ENCODE peak calls at places on chromosomes 16 and 17, in seven cellular contexts. O is mesendoderm, Q is IMR-90, A is H9, R is mesenchymal stem cell, I is H1, K is trophoblast cell. N is an unnamed sample.

GRCh38 chr16:49464093-49464492 is 90.5 kb downstream of the C16orf78 start:
- DNase-seq in O (no peak), Q (no peak), A (no peak), R (no peak), K (no peak), I (no peak), N (no peak)

GRCh38 chr16:23072769-23073549 is 76.3 kb downstream of the USP31 start:
- DNase-seq in Q (peak), I (no peak), R (peak), A (no peak), K (peak), O (no peak), N (no peak)

GRCh38 chr17:53687324-53687723 is 135.4 kb upstream of the KIF2B start:
- DNase-seq in A (peak), O (no peak), R (no peak), I (no peak), Q (no peak), K (no peak), N (no peak)

GRCh38 chr16:3035289-3035971 is 1.3 kb downstream of the BICDL2 start:
- DNase-seq in I (no peak), Q (no peak), O (no peak), R (no peak), A (no peak), K (no peak), N (no peak)

GRCh38 chr17:57869599-57870282 is 19.9 kb upstream of the MRPS23 start:
- DNase-seq in R (peak), K (no peak), Q (peak), O (no peak), A (peak), I (no peak), N (no peak)

GRCh38 chr16:27475561-27475960 is 73.6 kb downstream of the IL21R start:
- DNase-seq in K (no peak), A (no peak), O (no peak), I (no peak), Q (peak), R (peak), N (no peak)

GRCh38 chr17:7651097-7651958 is 602 bp downstream of the ATP1B2 start:
- DNase-seq in K (no peak), Q (no peak), A (peak), R (no peak), I (no peak), O (no peak), N (peak)

GRCh38 chr17:10803830-10804498 is at the start of gene TMEM238L:
- DNase-seq in O (no peak), K (no peak), R (no peak), I (no peak), Q (no peak), A (no peak), N (no peak)

GRCh38 chr17:72421128-72422092 is 300.6 kb downstream of the SOX9 start:
- DNase-seq in R (peak), I (no peak), K (peak), Q (peak), A (no peak), O (peak), N (no peak)

GRCh38 chr17:69423450-69423849 is 9.0 kb downstream of the MAP2K6 start:
- DNase-seq in R (no peak), K (no peak), I (no peak), O (no peak), Q (no peak), A (no peak), N (no peak)

GRCh38 chr16:77613115-77613514 is 109.2 kb upstream of the NUDT7 start:
- DNase-seq in A (no peak), Q (no peak), O (no peak), R (no peak), K (peak), I (no peak), N (no peak)

GRCh38 chr17:35763767-35764122 is 3.1 kb downstream of the C17orf50 start:
- DNase-seq in A (no peak), Q (no peak), K (no peak), I (no peak), O (no peak), R (no peak), N (no peak)

GRCh38 chr17:8223356-8224063 is 13.1 kb upstream of the AURKB start:
- DNase-seq in Q (peak), R (peak), I (no peak), K (peak), A (peak), O (peak), N (peak)

GRCh38 chr16:8853611-8854010 is 15.2 kb downstream of the CARHSP1 start:
- DNase-seq in O (no peak), A (no peak), I (no peak), Q (no peak), R (no peak), K (no peak), N (no peak)

GRCh38 chr16:24540575-24541240 is 1.3 kb downstream of the RBBP6 start:
- DNase-seq in O (peak), Q (peak), I (no peak), A (no peak), K (peak), R (peak), N (no peak)

GRCh38 chr16:20307240-20307671 is 20.1 kb downstream of the GP2 start:
- DNase-seq in K (no peak), I (no peak), O (no peak), R (no peak), A (no peak), Q (no peak), N (no peak)

GRCh38 chr16:69176033-69176780 is 10.8 kb upstream of the SNTB2 start:
- DNase-seq in O (no peak), Q (peak), I (no peak), A (no peak), K (no peak), R (peak), N (no peak)
- H3K4me2 ChIP-seq in O (no peak), Q (no peak), I (no peak), A (no peak), K (no peak), R (no peak), N (no peak)

DNA sequence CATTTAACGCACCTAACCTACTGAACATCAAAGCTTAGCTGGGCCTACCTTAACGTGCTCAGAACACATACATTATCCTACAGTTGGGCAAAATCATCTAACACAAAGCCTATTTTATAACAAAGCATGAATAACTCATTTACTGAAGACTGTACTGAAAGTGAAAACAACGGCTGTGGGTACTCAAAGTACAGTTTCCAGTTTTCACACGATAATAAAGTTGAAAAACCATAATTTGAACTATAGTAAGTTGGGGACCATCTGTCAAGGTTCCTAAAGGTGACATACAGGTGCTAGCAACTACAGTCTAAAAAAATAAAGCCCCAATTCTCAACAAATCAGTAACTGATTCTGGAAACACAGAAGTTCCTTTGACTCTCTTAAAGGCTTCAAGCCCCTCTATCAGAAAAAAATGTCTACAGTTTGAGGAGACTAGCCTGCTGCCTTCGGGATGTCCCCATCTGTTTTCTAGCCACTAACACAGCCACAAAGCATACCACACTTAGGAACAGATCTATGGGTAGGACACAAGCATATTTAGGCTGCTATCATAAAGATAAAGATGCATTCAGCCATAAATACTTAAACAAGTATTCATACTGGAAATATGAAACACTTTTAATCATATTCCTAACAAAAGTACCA is 71.3 kb downstream of the KANSL1 start:
- DNase-seq in I (no peak), K (peak), Q (no peak), R (no peak), O (no peak), A (no peak), N (no peak)
- H3K18ac ChIP-seq in I (no peak), K (no peak), Q (peak), R (no peak), O (no peak), A (no peak), N (no peak)

GRCh38 chr17:45310380-45311324 is 6.2 kb downstream of the MAP3K14 start:
- DNase-seq in A (no peak), I (no peak), K (no peak), Q (no peak), O (no peak), R (no peak), N (no peak)
- H3K9ac ChIP-seq in A (no peak), I (no peak), K (no peak), Q (no peak), O (no peak), R (no peak), N (no peak)

DNA sequence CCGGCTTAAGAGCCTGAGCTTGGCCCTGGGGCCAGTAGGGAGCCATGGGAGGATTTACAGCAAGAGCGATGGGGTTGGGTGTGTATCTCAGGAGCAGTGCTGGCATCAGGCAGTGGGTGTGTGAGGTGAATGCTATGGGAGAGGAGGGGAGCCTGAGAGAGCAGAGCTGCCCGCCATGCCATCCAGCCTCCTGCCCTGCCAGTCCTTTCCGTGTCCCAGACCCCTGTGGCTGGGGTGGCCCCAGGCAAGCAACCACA is 23.3 kb downstream of the FAM83G start:
- DNase-seq in A (no peak), Q (no peak), O (no peak), K (no peak), I (no peak), R (no peak), N (no peak)
- H3K4me2 ChIP-seq in A (no peak), Q (no peak), O (no peak), K (no peak), I (no peak), R (no peak), N (peak)

DNA sequence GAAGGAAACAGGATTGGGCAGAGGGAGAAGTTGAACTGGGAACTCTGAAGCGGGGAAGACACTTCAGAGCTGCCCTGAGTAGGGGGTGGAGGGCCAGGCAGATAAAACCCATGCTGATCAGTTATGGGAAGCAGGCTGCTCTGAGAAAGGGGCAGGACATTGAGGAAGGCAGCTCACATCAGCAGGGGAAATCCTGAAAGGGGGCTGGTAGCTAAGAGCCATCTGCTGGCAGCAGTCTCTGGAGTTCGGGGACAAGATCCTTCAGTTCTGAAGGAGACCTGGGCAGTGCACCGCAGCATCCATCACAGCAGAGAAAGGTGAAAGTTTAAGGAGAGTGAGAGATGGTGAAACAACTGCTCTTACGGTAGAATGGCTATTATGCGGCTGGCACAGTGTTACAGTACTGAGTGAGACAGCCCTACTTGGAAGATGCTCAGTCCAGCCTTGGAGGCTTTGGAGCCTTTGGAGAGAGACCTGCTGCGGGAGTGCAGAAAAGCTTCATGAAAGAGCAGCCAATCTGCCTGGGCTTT is 5.4 kb upstream of the KIF18B start:
- DNase-seq in I (no peak), A (peak), O (peak), Q (no peak), R (no peak), K (no peak), N (no peak)
- H3K18ac ChIP-seq in I (no peak), A (peak), O (no peak), Q (no peak), R (no peak), K (no peak), N (no peak)

DNA sequence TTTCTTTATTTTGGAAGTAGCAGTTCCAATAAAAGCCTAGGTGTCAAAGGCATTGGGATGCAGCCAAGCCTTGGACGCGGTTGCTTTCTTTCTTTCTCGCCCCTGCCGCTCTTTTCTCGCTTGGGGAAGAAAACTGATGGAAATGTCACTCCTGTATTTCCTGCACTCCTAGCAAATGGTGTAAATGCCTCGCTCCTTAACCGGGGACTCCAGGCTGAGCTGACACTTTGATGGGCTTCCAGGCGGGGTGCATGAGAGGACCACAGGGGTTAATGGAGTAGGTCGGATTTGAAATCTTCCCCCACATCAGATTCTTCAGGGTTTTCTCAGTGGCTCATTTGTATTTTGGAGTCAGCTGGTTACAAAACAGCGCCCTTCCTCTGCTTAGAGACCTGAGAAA is 114.1 kb downstream of the FOXL1 start:
- DNase-seq in K (no peak), R (no peak), I (no peak), A (no peak), Q (no peak), O (no peak), N (no peak)
- H3K9ac ChIP-seq in K (no peak), R (no peak), I (no peak), A (no peak), Q (no peak), O (no peak), N (no peak)

GRCh38 chr17:18919963-18920362 is 32.0 kb upstream of the SLC5A10 start:
- DNase-seq in I (no peak), Q (no peak), K (no peak), O (no peak), R (no peak), A (no peak), N (no peak)

GRCh38 chr17:18921485-18921884 is 30.5 kb upstream of the SLC5A10 start:
- DNase-seq in O (no peak), I (no peak), A (no peak), R (no peak), Q (no peak), K (no peak), N (no peak)

GRCh38 chr17:18925187-18925586 is 26.8 kb upstream of the SLC5A10 start:
- DNase-seq in A (no peak), I (no peak), Q (no peak), K (no peak), R (no peak), O (no peak), N (no peak)

GRCh38 chr17:18920911-18921441 is 31.0 kb upstream of the SLC5A10 start:
- DNase-seq in R (peak), A (no peak), O (no peak), Q (peak), I (no peak), K (no peak), N (no peak)

DNA sequence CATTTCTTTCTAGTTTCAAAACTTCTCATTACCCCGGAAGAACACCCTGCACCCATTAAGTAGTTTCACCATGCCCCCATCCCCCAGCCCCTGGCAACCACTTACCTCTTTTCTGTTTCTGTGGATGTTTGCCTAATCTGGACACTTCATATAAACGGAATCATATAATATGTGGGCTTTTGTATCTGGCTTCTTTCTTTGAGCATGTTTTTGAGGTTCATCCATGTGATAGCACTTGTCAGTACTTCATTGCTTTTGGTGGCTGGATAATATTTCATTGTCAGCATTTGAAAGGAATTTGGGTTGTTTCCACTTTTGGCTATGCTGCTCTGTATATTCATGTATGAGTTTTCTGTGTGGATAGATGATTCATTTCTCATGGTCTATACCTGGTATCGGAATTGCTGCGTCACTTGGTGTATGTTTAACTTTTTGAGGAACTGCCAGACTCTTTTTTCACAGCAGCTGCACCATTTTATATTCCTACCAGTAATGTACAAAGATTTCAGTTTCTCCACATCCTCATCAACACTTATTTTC is 30.0 kb upstream of the SLC5A10 start:
- DNase-seq in R (no peak), K (no peak), Q (peak), I (no peak), A (no peak), O (no peak), N (no peak)
- H3K4me2 ChIP-seq in R (no peak), K (no peak), Q (no peak), I (no peak), A (no peak), O (no peak), N (no peak)

GRCh38 chr16:65950211-65950610 is 416.3 kb upstream of the CDH5 start:
- DNase-seq in O (no peak), A (no peak), Q (peak), K (no peak), I (no peak), R (peak), N (no peak)

GRCh38 chr16:65947951-65948350 is 418.5 kb upstream of the CDH5 start:
- DNase-seq in O (no peak), A (no peak), R (no peak), K (no peak), Q (no peak), I (no peak), N (no peak)

GRCh38 chr16:65945485-65945884 is 421.0 kb upstream of the CDH5 start:
- DNase-seq in A (no peak), R (no peak), I (no peak), Q (no peak), K (no peak), O (no peak), N (no peak)
- H3K18ac ChIP-seq in A (no peak), R (no peak), I (no peak), Q (no peak), K (no peak), O (no peak), N (no peak)

N was measured in neuronal stem cell.